ENCODE peak calls at places on chromosomes 6 and 20, in nine cellular contexts. P is fibroblast of villous mesenchyme; D is GDM1; T is MCF 10A; B is SW480; W is HT1080; X is activated T-cell treated with anti-CD3 and anti-CD28 coated beads, Interleukin-2, amount 50 U/mL, for 24 hours; L is K562; G is stimulated activated CD8-positive, alpha-beta memory T cell treated with anti-CD3 and anti-CD28 coated beads, Interleukin-7, amount 100 ng/mL, for 4 hours. C is an unnamed sample.
A peak's percentile ranks its signal among the peaks of the same experiment; 100 is the strongest.

GRCh38 chr20:34558320-34559202 is at the start of gene MAP1LC3A:
- DNase-seq in P (peak; percentile 98), D (no peak), T (peak; percentile 79), B (peak; percentile 53), W (no peak), X (peak; percentile 94), L (peak; percentile 57), G (peak; percentile 83), C (peak; percentile 96)

GRCh38 chr20:61274326-61274725 is 22.3 kb downstream of the CDH4 start:
- DNase-seq in P (no peak), D (no peak), T (no peak), B (no peak), W (no peak), X (no peak), L (no peak), G (no peak), C (no peak)

GRCh38 chr6:33290459-33290858 is 1.1 kb downstream of the PFDN6 start:
- DNase-seq in P (no peak), D (no peak), T (no peak), B (no peak), W (no peak), X (no peak), L (no peak), G (no peak), C (no peak)

GRCh38 chr6:142207265-142207877 is 60.3 kb downstream of the VTA1 start:
- DNase-seq in P (peak; percentile 74), D (no peak), T (peak; percentile 67), B (no peak), W (peak; percentile 36), X (peak; percentile 49), L (peak; percentile 68), G (no peak), C (peak; percentile 48)

GRCh38 chr6:130927305-130927704 is 100.1 kb downstream of the SMLR1 start:
- DNase-seq in P (no peak), D (no peak), T (peak; percentile 43), B (peak; percentile 88), W (peak; percentile 64), X (no peak), L (peak; percentile 38), G (no peak), C (no peak)

GRCh38 chr20:31606928-31607639 is 2.0 kb downstream of the ID1 start:
- DNase-seq in P (peak; percentile 84), D (peak; percentile 21), T (peak; percentile 91), B (peak; percentile 71), W (peak; percentile 88), X (no peak), L (peak; percentile 94), G (no peak), C (peak; percentile 61)

GRCh38 chr6:163418273-163419029 is 3.9 kb downstream of the QKI start:
- DNase-seq in P (no peak), D (no peak), T (peak; percentile 16), B (no peak), W (no peak), X (no peak), L (no peak), G (no peak), C (no peak)

GRCh38 chr6:136282906-136283305 is 6.7 kb downstream of the BCLAF1 start:
- DNase-seq in P (no peak), D (no peak), T (no peak), B (no peak), W (no peak), X (no peak), L (no peak), G (no peak), C (no peak)

GRCh38 chr6:131135244-131136020 is at the start of gene AKAP7:
- DNase-seq in P (peak; percentile 62), D (peak; percentile 72), T (peak; percentile 77), B (peak; percentile 60), W (peak; percentile 66), X (peak; percentile 81), L (peak; percentile 62), G (peak; percentile 9), C (peak; percentile 88)

GRCh38 chr6:56199956-56200355 is 47.4 kb downstream of the COL21A1 start:
- DNase-seq in P (peak; percentile 30), D (no peak), T (peak; percentile 38), B (no peak), W (peak; percentile 39), X (no peak), L (no peak), G (no peak), C (no peak)

GRCh38 chr6:38570750-38571149 is 69.0 kb downstream of the BTBD9 start:
- DNase-seq in P (peak; percentile 27), D (no peak), T (peak; percentile 5), B (peak; percentile 5), W (no peak), X (no peak), L (peak; percentile 21), G (no peak), C (no peak)

GRCh38 chr6:137309078-137309762 is 90.0 kb upstream of the IFNGR1 start:
- DNase-seq in P (peak; percentile 45), D (peak; percentile 58), T (peak; percentile 89), B (peak; percentile 50), W (peak; percentile 84), X (no peak), L (peak; percentile 68), G (no peak), C (peak; percentile 66)

GRCh38 chr6:157251565-157252247 is 71.6 kb downstream of the TMEM242 start:
- DNase-seq in P (no peak), D (no peak), T (no peak), B (no peak), W (no peak), X (no peak), L (no peak), G (no peak), C (no peak)

GRCh38 chr20:54067606-54068174 is 2.7 kb downstream of the BCAS1 start:
- DNase-seq in P (no peak), D (no peak), T (peak; percentile 57), B (peak; percentile 100), W (peak; percentile 73), X (no peak), L (peak; percentile 65), G (no peak), C (no peak)

GRCh38 chr20:52150440-52151258 is 40.9 kb downstream of the ZFP64 start:
- DNase-seq in P (peak; percentile 57), D (peak; percentile 23), T (peak; percentile 57), B (peak; percentile 62), W (peak; percentile 37), X (no peak), L (peak; percentile 55), G (no peak), C (peak; percentile 41)

GRCh38 chr6:111157412-111157811 is 70.1 kb downstream of the SLC16A10 start:
- DNase-seq in P (no peak), D (no peak), T (no peak), B (no peak), W (no peak), X (peak; percentile 38), L (no peak), G (no peak), C (no peak)

C was measured in adrenal gland.